ENCODE peak calls at places on chromosomes 13 and 19, in six cellular contexts. L is GM12891, G is H1, H is K562, J is GM12878, N is HepG2. U is an unnamed sample.

GRCh38 chr19:7541481-7541824 is 5.9 kb downstream of the PNPLA6 start:
- DNase-seq in L (no peak), G (no peak), H (no peak), J (no peak), N (no peak), U (no peak)

GRCh38 chr19:47221080-47221841 is 9.7 kb downstream of the BBC3 start:
- DNase-seq in L (no peak), G (no peak), H (no peak), J (no peak), N (no peak), U (no peak)

GRCh38 chr13:34720618-34721017 is 221.5 kb upstream of the NBEA start:
- DNase-seq in L (no peak), G (no peak), H (no peak), J (no peak), N (no peak), U (no peak)

GRCh38 chr19:49475995-49476880 is 2.2 kb downstream of the FLT3LG start:
- DNase-seq in L (no peak), G (no peak), H (peak), J (no peak), N (no peak), U (no peak)

GRCh38 chr19:9584073-9584833 is at the start of gene ZNF121:
- DNase-seq in L (peak), G (peak), H (peak), J (peak), N (peak), U (peak)

GRCh38 chr13:24727731-24728601 is 36.0 kb upstream of the RNF17 start:
- DNase-seq in L (peak), G (no peak), H (peak), J (peak), N (peak), U (peak)

GRCh38 chr19:35318679-35319448 is 10.1 kb upstream of the CD22 start:
- DNase-seq in L (no peak), G (no peak), H (peak), J (no peak), N (peak), U (peak)

GRCh38 chr19:10299545-10300458 is 9.8 kb downstream of the ZGLP1 start:
- DNase-seq in L (no peak), G (no peak), H (peak), J (no peak), N (no peak), U (no peak)

GRCh38 chr19:15324791-15325519 is 7.4 kb downstream of the BRD4 start:
- DNase-seq in L (no peak), G (no peak), H (no peak), J (no peak), N (no peak), U (no peak)

GRCh38 chr13:102917019-102917418 is 71.2 kb downstream of the ERCC5 start:
- DNase-seq in L (no peak), G (no peak), H (no peak), J (no peak), N (no peak), U (no peak)

GRCh38 chr13:110472904-110473563 is 88.5 kb downstream of the RAB20 start:
- DNase-seq in L (no peak), G (no peak), H (no peak), J (no peak), N (no peak), U (no peak)

GRCh38 chr19:2485428-2485827 is 9.5 kb downstream of the GADD45B start:
- DNase-seq in L (no peak), G (no peak), H (no peak), J (no peak), N (no peak), U (no peak)

GRCh38 chr19:16043156-16043757 is 33.0 kb upstream of the TPM4 start:
- DNase-seq in L (no peak), G (no peak), H (no peak), J (no peak), N (no peak), U (no peak)

GRCh38 chr19:41941410-41942202 is 13.4 kb upstream of the ERFL start:
- DNase-seq in L (no peak), G (no peak), H (no peak), J (no peak), N (no peak), U (no peak)

GRCh38 chr13:112453207-112453829 is 77.2 kb downstream of the SPACA7 start:
- DNase-seq in L (no peak), G (no peak), H (no peak), J (no peak), N (no peak), U (no peak)

DNA sequence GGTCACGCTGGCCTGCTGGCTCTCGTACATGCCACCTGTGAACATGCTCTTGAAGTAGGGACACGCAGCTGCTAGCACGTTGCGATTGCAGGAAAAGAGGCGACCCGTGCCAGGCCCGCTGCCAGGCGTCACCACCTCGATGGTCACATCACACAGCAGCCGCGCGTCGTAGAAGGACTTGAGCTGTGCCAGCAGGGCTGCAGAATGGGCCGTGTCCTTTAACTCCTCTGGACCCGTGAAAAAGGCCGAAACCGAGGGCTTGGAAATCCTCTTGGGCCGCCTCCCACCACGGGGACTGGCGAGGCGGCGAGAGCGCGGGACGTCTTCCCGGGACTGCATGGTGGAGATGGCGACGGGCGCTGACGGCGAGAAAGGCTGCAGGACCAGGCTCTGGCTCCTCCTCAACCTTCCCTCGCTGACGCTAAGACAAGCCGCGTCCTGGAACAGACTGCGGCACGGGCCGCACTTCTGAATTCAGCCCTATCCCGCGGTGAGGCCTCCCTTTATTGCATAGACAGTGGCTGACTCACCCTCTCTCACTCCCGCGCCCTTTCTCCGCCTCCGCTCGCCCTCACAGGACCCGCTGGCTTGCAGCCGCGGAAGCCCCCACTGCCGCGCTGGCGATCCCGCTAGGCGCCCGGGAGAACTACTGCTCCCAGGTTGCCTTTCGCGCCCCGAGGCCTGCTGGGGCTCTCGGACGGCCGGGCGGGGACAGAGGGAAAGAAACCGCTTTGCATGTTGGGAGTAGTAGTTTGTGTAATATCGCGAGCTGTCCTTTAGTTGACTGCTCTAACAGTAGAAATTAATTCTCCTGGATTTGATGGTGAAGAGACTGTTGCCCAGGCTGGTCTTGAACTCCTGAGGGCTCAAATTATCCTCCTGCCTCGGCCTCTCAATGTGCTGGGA is at the start of gene KBTBD7:
- DNase-seq in L (peak), G (peak), H (peak), J (peak), N (peak), U (peak)
- TF ChIP-seq POLR2A in L (peak), G (peak), H (peak), J (peak), N (peak), U (peak)

GRCh38 chr19:33697766-33698165 is 76.0 kb downstream of the CHST8 start:
- DNase-seq in L (no peak), G (no peak), H (no peak), J (no peak), N (no peak), U (no peak)
- TF ChIP-seq TAF1 in L (no peak), G (no peak), H (no peak), J (no peak), N (no peak), U (no peak)

GRCh38 chr13:41670873-41671443 is 213.6 kb downstream of the RGCC start:
- DNase-seq in L (no peak), G (no peak), H (peak), J (no peak), N (no peak), U (no peak)

DNA sequence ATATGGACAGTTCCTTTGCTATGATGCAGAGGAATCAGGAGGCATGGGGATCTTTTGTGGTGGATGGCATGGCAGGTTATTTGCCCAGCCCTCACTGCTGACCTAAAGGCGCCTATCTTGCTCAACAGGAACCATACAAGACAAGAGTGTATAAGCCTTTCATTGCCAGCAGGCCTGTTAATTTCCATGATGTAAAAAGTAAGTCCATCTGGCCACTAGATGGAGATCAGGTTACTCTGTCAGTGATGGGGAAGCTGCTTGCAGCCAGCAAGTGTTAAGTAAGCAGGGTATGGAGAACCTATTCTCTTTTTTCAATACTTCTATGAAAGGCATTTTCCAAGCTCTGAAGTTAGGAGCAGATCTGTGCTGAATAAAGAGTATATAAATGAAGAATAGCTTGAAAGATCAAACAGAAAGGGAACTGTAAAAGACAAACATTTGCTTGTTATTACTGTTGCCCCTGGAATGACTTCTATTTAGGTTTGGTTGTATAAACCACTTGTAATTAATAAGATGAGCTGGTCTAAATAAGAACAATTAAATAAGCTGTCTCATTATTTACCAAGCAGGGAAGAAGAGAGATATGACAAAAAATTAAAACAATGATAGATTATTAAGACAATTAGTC is 210.9 kb downstream of the RGCC start:
- DNase-seq in L (no peak), G (peak), H (peak), J (peak), N (peak), U (peak)
- TF ChIP-seq POLR2AphosphoS5 in L (no peak), G (no peak), H (no peak), J (no peak), N (no peak), U (no peak)

DNA sequence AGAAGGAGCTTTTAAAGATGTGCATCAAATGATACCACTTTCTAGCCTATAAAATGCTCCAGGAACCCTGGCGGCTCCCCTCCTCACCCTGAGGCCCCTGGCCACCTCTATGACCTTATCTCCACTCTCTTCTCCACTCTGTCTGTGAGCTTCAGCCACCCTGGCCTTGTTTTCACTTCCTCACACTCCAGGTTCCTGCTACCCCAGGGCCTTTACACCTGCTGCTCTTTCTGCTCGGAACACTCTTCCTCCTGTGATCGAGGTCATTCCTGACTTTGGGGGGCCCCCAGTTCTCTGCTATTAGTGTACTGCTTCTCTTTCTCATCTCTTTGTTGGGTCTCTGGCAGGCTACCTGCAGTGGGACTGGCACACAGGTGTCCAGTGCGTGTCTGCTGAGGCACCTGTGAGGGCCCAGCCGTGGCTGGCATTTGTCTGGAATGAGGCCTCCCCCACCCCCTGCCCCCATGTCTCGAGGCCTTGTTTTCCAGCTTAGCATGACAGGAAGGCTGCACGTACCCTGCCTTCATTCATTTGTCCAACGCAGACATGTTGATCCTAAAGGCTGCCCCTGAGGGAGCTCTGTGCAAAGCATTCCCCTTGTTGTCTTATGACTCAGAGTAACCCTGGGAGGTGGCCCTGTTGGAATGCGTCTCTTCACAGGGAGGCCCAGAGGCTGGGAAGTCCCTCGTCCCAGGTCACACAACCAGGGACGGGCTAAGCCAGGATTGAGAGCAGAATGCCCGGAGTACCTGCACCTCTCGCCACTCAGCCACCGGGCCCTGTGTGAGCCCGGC is 2.3 kb downstream of the DDA1 start:
- DNase-seq in L (no peak), G (no peak), H (no peak), J (no peak), N (peak), U (no peak)
- TF ChIP-seq POLR2A in L (no peak), G (no peak), H (no peak), J (no peak), N (no peak), U (no peak)

GRCh38 chr19:5536337-5536894 is 31.3 kb downstream of the TINCR start:
- DNase-seq in L (no peak), G (peak), H (peak), J (no peak), N (no peak), U (no peak)

GRCh38 chr19:5534787-5535586 is 32.8 kb downstream of the TINCR start:
- DNase-seq in L (no peak), G (no peak), H (peak), J (no peak), N (no peak), U (no peak)

GRCh38 chr19:5526691-5527090 is 41.1 kb downstream of the TINCR start:
- DNase-seq in L (no peak), G (no peak), H (no peak), J (no peak), N (no peak), U (no peak)

GRCh38 chr19:5533257-5533656 is 34.5 kb downstream of the TINCR start:
- DNase-seq in L (no peak), G (no peak), H (no peak), J (no peak), N (no peak), U (no peak)

DNA sequence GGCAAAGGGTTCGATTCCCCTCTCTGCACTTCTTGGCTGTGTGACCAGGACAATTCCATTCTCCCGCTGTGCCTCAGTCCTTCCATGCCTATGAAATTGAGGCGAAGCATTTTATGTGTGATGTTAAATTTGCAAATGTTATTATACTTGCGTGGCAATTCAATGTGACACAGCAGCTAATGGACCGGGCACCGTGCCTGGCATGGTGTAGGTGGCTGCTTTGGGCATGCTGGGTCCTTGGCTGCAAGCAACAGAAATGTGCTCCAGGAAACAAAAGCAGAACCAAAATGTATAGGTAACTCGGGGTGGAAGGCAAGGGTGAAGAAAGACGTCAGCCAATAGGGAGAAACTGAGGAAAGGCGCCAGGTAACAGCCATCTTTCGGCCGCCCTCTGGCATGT is 37.1 kb downstream of the TINCR start:
- DNase-seq in L (no peak), G (no peak), H (no peak), J (no peak), N (no peak), U (no peak)
- TF ChIP-seq TAF1 in L (no peak), G (no peak), H (no peak), J (no peak), N (no peak), U (no peak)

DNA sequence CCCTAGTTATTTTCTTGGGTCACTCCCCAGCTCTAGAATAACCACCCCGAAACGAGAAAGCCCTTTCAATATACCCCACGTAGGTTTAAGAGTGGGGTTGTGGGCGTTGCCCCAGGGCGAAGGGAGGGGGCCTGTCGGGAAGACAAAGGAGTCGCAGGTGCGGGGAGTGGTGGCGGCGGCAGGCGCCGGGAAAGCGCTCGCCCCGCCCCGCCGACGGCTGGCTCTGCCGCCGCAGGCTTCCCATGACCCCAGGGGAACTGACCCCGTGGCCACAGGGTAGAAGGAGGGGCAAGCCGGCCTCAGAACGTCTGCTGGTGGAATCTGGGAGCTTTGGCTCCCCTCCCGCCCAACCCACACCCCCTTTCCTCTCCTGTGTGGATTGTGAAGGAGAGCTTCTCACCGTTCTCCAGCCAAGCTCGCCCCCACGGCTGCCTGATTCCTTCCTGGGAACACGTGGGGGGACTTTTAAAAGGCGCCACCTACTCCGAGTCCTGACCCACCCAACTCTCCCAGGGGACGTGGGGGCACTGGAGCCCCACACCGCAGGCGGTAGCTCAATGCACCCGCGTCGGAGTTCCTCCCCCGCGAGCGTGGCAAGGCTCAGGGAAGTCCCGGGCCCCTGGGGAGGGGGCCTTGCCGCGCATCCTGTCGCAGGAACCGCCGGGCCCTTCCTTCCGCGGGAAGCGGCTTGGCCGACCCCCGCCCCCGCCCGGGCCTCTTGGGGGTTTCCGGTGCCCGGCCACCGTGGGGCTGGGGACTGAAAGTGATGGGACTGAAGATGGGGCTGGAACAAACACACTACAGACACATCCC is 5.5 kb downstream of the IER2 start:
- DNase-seq in L (no peak), G (no peak), H (peak), J (no peak), N (peak), U (no peak)
- TF ChIP-seq POLR2AphosphoS5 in L (no peak), G (peak), H (peak), J (no peak), N (peak), U (no peak)

DNA sequence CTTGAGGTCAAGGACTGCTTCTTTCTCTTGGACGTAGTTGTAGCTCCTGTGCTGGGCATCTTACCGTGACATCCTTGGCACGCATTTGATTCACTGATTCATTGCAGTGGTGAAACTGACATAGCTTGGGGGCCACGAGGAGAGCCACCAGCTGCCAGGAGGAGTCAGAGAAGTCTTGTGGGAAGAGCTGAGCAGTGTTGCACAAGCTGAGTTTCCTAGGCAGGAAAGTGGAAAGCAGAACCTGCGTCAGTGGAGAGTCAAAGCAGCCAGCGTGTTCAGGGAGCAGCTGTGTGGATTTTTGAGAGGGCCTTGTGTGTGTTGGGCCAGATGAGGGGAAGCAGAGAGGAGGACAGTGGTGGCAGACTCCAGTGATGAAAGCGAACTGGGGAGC is 5.3 kb upstream of the GPR183 start:
- DNase-seq in L (no peak), G (no peak), H (no peak), J (no peak), N (no peak), U (no peak)
- TF ChIP-seq POLR2A in L (no peak), G (no peak), H (no peak), J (no peak), N (no peak), U (no peak)